ENCODE peak calls at places on chromosomes 6 and 20, in eight cellular contexts. E is skeletal muscle cell; Y is left cardiac atrium; B is RWPE1; D is left colon; G is stimulated activated CD4-positive, alpha-beta T cell treated with anti-CD3 and anti-CD28 coated beads, Interleukin-1b, Interleukin-23, amount 100 ng/mL, for 1 hour; H is iPS DF 19.7; M is central memory CD4-positive, alpha-beta T cell. S is an unnamed sample.

GRCh38 chr6:74282143-74282689 is 586.2 kb downstream of the CD109 start:
- DNase-seq in E (no peak), Y (no peak), B (no peak), D (no peak), G (no peak), H (no peak), M (no peak), S (no peak)

GRCh38 chr6:132483779-132484679 is 28.9 kb downstream of the STX7 start:
- DNase-seq in E (no peak), Y (no peak), B (peak), D (no peak), G (peak), H (no peak), M (peak), S (peak)

GRCh38 chr20:17499041-17499440 is 32.1 kb downstream of the BFSP1 start:
- DNase-seq in E (no peak), Y (no peak), B (peak), D (no peak), G (no peak), H (no peak), M (no peak), S (no peak)

GRCh38 chr20:54350415-54350814 is 125.0 kb upstream of the DOK5 start:
- DNase-seq in E (no peak), Y (no peak), B (no peak), D (no peak), G (no peak), H (no peak), M (no peak), S (no peak)

GRCh38 chr20:62243106-62243505 is 4.8 kb downstream of the OSBPL2 start:
- DNase-seq in E (no peak), Y (no peak), B (no peak), D (no peak), G (no peak), H (no peak), M (no peak), S (no peak)

GRCh38 chr6:26053929-26054658 is 33.1 kb upstream of the HFE start:
- DNase-seq in E (no peak), Y (no peak), B (no peak), D (no peak), G (no peak), H (no peak), M (no peak), S (no peak)

GRCh38 chr20:3473944-3474343 is 3.1 kb downstream of the ATRN start:
- DNase-seq in E (no peak), Y (no peak), B (no peak), D (no peak), G (no peak), H (no peak), M (no peak), S (no peak)

GRCh38 chr6:108002365-108003221 is 44.6 kb upstream of the SEC63 start:
- DNase-seq in E (no peak), Y (no peak), B (peak), D (peak), G (no peak), H (no peak), M (no peak), S (no peak)

GRCh38 chr20:10524034-10524476 is 89.0 kb downstream of the SLX4IP start:
- DNase-seq in E (peak), Y (peak), B (no peak), D (peak), G (no peak), H (peak), M (no peak), S (no peak)

S was measured in LNCaP clone FGC.